ENCODE peak calls at places on chromosome 2, in six cellular contexts. K, T, X, Z, P and H are unnamed samples.
A peak's percentile ranks its signal among the peaks of the same experiment; 100 is the strongest.

GRCh38 chr2:3312576-3313345 is 64.9 kb downstream of the EIPR1 start:
- DNase-seq in K (peak; percentile 10), Z (no peak), T (no peak), P (no peak), X (no peak), H (no peak)

GRCh38 chr2:163943403-163944356 is 207.9 kb upstream of the FIGN start:
- DNase-seq in T (no peak), P (no peak), X (no peak), K (no peak), Z (no peak), H (no peak)

GRCh38 chr2:78439122-78439521 is 586.4 kb upstream of the REG3G start:
- DNase-seq in K (no peak), T (no peak), X (no peak), P (no peak), Z (no peak), H (no peak)

GRCh38 chr2:228801451-228801850 is 469.6 kb downstream of the PID1 start:
- DNase-seq in K (no peak), P (no peak), Z (no peak), X (no peak), T (no peak), H (no peak)

GRCh38 chr2:8525582-8526402 is 156.1 kb upstream of the ID2 start:
- DNase-seq in P (peak; percentile 26), X (no peak), T (no peak), K (peak; percentile 96), Z (peak; percentile 52), H (no peak)

GRCh38 chr2:74893332-74893731 is 59.4 kb downstream of the HK2 start:
- DNase-seq in Z (peak; percentile 84), T (no peak), X (peak; percentile 64), P (peak; percentile 79), K (no peak), H (no peak)

GRCh38 chr2:161991991-161992390 is 82.0 kb downstream of the DPP4 start:
- DNase-seq in P (no peak), K (no peak), T (no peak), X (peak; percentile 23), Z (no peak), H (no peak)

GRCh38 chr2:225894240-225894980 is 494.9 kb downstream of the NYAP2 start:
- DNase-seq in T (peak; percentile 36), K (no peak), Z (peak; percentile 76), X (peak; percentile 53), P (peak; percentile 75), H (no peak)

GRCh38 chr2:53353372-53354111 is 414.1 kb upstream of the CHAC2 start:
- DNase-seq in X (no peak), K (no peak), T (no peak), P (peak; percentile 73), Z (peak; percentile 5), H (no peak)

GRCh38 chr2:240429872-240430491 is 5.5 kb upstream of the GPC1 start:
- DNase-seq in T (no peak), K (peak; percentile 31), P (no peak), Z (no peak), X (no peak), H (no peak)

GRCh38 chr2:180523629-180524340 is 456.6 kb upstream of the UBE2E3 start:
- DNase-seq in P (peak; percentile 97), Z (peak; percentile 84), X (peak; percentile 75), K (no peak), T (peak; percentile 59), H (no peak)

GRCh38 chr2:157497603-157498314 is 53.9 kb upstream of the CYTIP start:
- DNase-seq in T (no peak), P (peak; percentile 50), K (no peak), Z (peak; percentile 50), X (no peak), H (no peak)

GRCh38 chr2:50529600-50530218 is 502.2 kb downstream of the NRXN1 start:
- DNase-seq in T (peak; percentile 15), K (no peak), X (peak; percentile 4), P (peak; percentile 52), Z (peak; percentile 67), H (peak; percentile 15)

GRCh38 chr2:191150121-191150450 is 708 bp downstream of the STAT4 start:
- DNase-seq in X (no peak), K (no peak), T (no peak), P (no peak), Z (no peak), H (no peak)

GRCh38 chr2:66581461-66582363 is 146.8 kb downstream of the MEIS1 start:
- DNase-seq in Z (no peak), X (no peak), K (no peak), P (no peak), T (no peak), H (no peak)

GRCh38 chr2:53490659-53491058 is 276.9 kb upstream of the CHAC2 start:
- DNase-seq in Z (peak; percentile 59), T (peak; percentile 62), X (no peak), P (peak; percentile 61), K (no peak), H (no peak)

GRCh38 chr2:110674620-110675555 is 3.0 kb downstream of the BUB1 start:
- DNase-seq in P (peak; percentile 52), T (no peak), X (no peak), Z (peak; percentile 63), K (peak; percentile 51), H (no peak)

GRCh38 chr2:33457588-33458247 is 18.7 kb upstream of the RASGRP3 start:
- DNase-seq in Z (peak; percentile 22), K (no peak), P (no peak), T (no peak), X (no peak), H (no peak)

GRCh38 chr2:205967391-205968075 is 118.4 kb downstream of the INO80D start:
- DNase-seq in T (no peak), P (peak; percentile 61), K (no peak), X (no peak), Z (peak; percentile 22), H (no peak)

GRCh38 chr2:42614838-42615237 is 46.4 kb downstream of the MTA3 start:
- DNase-seq in Z (no peak), P (no peak), X (no peak), T (no peak), K (no peak), H (no peak)

GRCh38 chr2:231900486-231900942 is 25.7 kb downstream of the NPPC start:
- DNase-seq in P (peak; percentile 49), X (no peak), Z (peak; percentile 73), K (peak; percentile 89), T (peak; percentile 11), H (no peak)

GRCh38 chr2:205115516-205115915 is 566.8 kb upstream of the NRP2 start:
- DNase-seq in P (no peak), T (no peak), X (no peak), K (no peak), Z (no peak), H (no peak)

GRCh38 chr2:38959938-38960608 is 70.4 kb downstream of the ARHGEF33 start:
- DNase-seq in T (peak; percentile 67), P (peak; percentile 83), X (no peak), K (peak; percentile 82), Z (peak; percentile 90), H (no peak)

GRCh38 chr2:99297990-99298389 is 3.0 kb downstream of the LYG1 start:
- DNase-seq in T (no peak), X (no peak), P (peak; percentile 81), K (no peak), Z (peak; percentile 17), H (no peak)

GRCh38 chr2:62339837-62340236 is 143.9 kb downstream of the B3GNT2 start:
- DNase-seq in X (no peak), K (no peak), Z (no peak), T (no peak), P (no peak), H (no peak)

GRCh38 chr2:122203523-122203922 is 448.1 kb downstream of the TSN start:
- DNase-seq in P (peak; percentile 81), X (peak; percentile 19), K (no peak), Z (peak; percentile 90), T (no peak), H (no peak)

GRCh38 chr2:167135691-167136090 is 247.4 kb downstream of the XIRP2 start:
- DNase-seq in K (no peak), Z (peak; percentile 21), T (no peak), X (no peak), P (peak; percentile 44), H (peak; percentile 98)

GRCh38 chr2:155983850-155984249 is 348.7 kb downstream of the NR4A2 start:
- DNase-seq in Z (no peak), X (no peak), K (no peak), P (no peak), T (no peak), H (no peak)
- H3K4me3 ChIP-seq in Z (no peak overlapping the region), X (no peak overlapping the region), K (no peak overlapping the region), P (no peak overlapping the region), T (no peak overlapping the region), H (no peak overlapping the region)

GRCh38 chr2:96747061-96747460 is 7.2 kb upstream of the LMAN2L start:
- DNase-seq in Z (no peak), T (no peak), P (no peak), K (no peak), X (no peak), H (no peak)
- H3K4me3 ChIP-seq in Z (no peak overlapping the region), T (no peak overlapping the region), P (no peak overlapping the region), K (no peak overlapping the region), X (no peak overlapping the region), H (no peak overlapping the region)

DNA sequence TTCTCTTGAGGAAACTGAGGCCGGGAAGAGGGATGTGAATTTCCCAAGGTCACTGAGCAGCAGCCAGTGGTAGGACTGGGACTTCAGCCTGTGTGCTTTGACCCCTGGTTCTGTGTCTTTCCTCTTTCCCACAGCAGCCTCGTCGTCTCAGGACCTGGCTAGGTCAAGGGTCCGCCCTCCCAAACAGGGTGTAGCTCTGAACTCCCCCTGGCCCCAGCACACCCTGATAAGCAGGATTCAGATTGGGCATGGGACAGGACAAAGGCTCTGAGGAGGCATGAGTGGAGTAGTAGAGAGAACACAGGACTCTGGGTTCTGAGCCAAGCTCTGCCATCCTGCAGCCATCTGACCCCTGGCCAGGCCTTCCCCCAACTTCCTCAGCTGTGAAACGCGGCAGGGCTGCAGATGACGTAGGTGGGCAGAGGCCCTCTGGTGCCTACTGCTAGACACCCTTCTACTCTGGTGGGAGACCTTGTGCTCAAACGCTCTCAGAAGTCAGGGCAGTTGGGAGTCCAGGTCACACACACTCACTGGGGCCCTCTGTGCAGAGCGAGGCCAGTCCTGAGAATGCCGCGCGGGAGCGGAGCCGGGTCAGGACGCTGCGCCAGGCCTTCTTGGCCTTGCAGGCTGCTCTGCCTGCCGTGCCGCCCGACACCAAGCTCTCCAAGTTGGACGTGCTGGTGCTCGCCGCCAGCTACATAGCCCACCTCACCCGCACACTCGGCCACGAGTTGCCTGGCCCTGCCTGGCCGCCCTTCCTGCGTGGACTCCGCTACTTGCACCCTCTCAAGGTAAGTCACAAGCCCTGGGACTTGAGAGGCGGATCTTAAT is 986 bp downstream of the TCF23 start:
- DNase-seq in K (no peak), T (no peak), Z (no peak), X (no peak), P (no peak), H (no peak)
- H3K4me3 ChIP-seq in K (no peak overlapping the region), T (no peak overlapping the region), Z (no peak overlapping the region), X (no peak overlapping the region), P (no peak overlapping the region), H (no peak overlapping the region)

DNA sequence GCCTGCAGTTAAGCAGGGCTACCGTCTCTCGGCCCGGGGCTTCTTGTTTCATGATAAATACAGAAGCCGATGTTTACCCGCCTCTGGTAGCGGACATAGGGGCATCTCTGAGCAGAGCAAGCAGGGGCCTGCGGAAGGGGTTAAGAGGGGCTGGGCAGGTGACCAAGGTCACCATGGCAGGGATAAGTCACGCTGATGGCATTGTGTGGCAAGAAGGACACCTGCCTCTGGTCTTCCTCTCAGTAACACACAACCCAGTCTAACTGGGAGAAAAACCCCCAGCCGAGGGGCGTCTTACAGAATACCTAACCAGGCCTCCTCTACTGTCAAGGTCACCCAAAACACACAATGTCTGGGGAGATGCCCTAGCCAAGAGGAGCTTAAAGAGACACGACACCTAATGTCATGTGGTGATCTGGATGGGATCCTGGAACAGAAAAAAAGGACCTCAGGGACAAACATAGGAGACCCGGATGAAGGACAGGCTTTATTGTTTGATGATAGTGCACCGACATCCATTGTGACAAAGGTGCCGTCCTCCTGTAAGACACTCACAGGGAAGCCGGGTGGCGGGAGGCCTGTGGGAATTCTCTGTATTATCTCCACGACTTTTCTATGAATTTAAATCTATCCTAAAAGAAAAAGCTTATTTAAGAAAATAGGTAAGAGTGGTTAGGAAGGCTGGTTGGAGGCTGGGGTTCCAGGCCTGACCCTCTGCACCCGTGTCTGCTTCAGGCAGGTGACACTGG is 24.8 kb downstream of the SH3BP4 start:
- DNase-seq in X (no peak), Z (no peak), T (no peak), K (no peak), P (no peak), H (no peak)
- H3K4me3 ChIP-seq in X (no peak overlapping the region), Z (no peak overlapping the region), T (no peak overlapping the region), K (no peak overlapping the region), P (no peak overlapping the region), H (no peak overlapping the region)